ENCODE peak calls at places on chromosomes 12 and 14, in five cellular contexts. Q is lower leg skin, R is left ventricle myocardium inferior, L is AG10803, K is uterus. M is an unnamed sample.

GRCh38 chr12:22173154-22173553 is 127.1 kb downstream of the CMAS start:
- DNase-seq in Q (no peak), L (no peak), K (no peak), R (no peak), M (no peak)

GRCh38 chr12:77766224-77766623 is 64.5 kb upstream of the NAV3 start:
- DNase-seq in R (no peak), K (no peak), Q (no peak), L (no peak), M (no peak)

GRCh38 chr14:29061702-29062101 is 295.1 kb downstream of the FOXG1 start:
- DNase-seq in R (no peak), K (no peak), L (no peak), Q (no peak), M (no peak)

GRCh38 chr12:122423258-122424165 is 1.0 kb upstream of the CLIP1 start:
- DNase-seq in Q (no peak), R (no peak), K (no peak), L (no peak), M (no peak)

GRCh38 chr14:80426686-80427085 is 215.4 kb upstream of the DIO2 start:
- DNase-seq in R (no peak), L (peak; percentile 16), Q (no peak), K (no peak), M (no peak)

GRCh38 chr12:131242741-131243496 is 289.2 kb downstream of the ADGRD1 start:
- DNase-seq in L (no peak), Q (no peak), K (no peak), R (no peak), M (no peak)

GRCh38 chr14:104818714-104819161 is 17.8 kb downstream of the ZBTB42 start:
- DNase-seq in L (no peak), Q (no peak), R (no peak), K (peak; percentile 14), M (no peak)

GRCh38 chr14:69107407-69108003 is 45.4 kb downstream of the DCAF5 start:
- DNase-seq in K (peak; percentile 56), Q (no peak), L (peak; percentile 62), R (no peak), M (peak; percentile 65)

GRCh38 chr12:76777765-76778216 is 13.9 kb downstream of the ZDHHC17 start:
- DNase-seq in R (no peak), Q (no peak), L (no peak), K (no peak), M (no peak)

GRCh38 chr14:38867561-38868150 is 235.4 kb downstream of the SEC23A start:
- DNase-seq in L (peak; percentile 82), K (peak; percentile 50), Q (no peak), R (peak; percentile 41), M (peak; percentile 70)

GRCh38 chr12:21428241-21428640 is 9.2 kb upstream of the PYROXD1 start:
- DNase-seq in R (no peak), K (no peak), L (no peak), Q (no peak), M (peak; percentile 48)

GRCh38 chr14:102711946-102712345 is 65.3 kb upstream of the TRAF3 start:
- DNase-seq in R (no peak), Q (no peak), K (no peak), L (no peak), M (no peak)

GRCh38 chr12:86249856-86250255 is 6.3 kb downstream of the MGAT4C start:
- DNase-seq in R (no peak), K (no peak), Q (no peak), L (no peak), M (no peak)

GRCh38 chr14:35196571-35196970 is 74.2 kb downstream of the PRORP start:
- DNase-seq in L (no peak), Q (no peak), R (no peak), K (no peak), M (no peak)

GRCh38 chr12:132710062-132710421 is 600 bp upstream of the PGAM5 start:
- DNase-seq in R (no peak), Q (peak; percentile 86), L (no peak), K (no peak), M (no peak)

GRCh38 chr12:109761631-109761950 is 48.0 kb downstream of the FAM222A start:
- DNase-seq in Q (peak; percentile 74), R (no peak), K (no peak), L (no peak), M (no peak)

GRCh38 chr12:28023156-28023887 is 50.8 kb upstream of the PTHLH start:
- DNase-seq in K (no peak), R (no peak), L (peak; percentile 92), Q (no peak), M (peak; percentile 92)

GRCh38 chr12:32666018-32666417 is 13.1 kb upstream of the DNM1L start:
- DNase-seq in Q (no peak), K (no peak), R (no peak), L (no peak), M (no peak)

DNA sequence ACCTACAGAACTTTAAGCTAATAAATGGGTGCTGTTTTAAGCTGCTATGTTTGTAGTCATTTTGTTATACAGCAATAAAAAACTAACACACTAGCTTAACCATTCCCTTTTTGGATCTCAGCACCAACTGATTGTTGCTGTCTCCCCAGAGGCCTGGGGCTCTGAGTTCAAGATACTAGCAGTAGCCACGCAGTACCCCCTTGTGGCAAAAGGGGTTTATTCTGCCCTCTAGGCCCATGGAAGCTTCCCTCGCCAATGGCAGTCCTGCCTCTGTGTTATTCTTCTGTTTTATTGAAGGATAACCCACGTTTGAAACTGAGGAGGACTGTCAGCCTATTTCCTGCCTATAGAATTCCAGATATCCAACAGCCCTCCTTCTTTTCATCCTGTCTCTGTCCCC is 455.3 kb upstream of the ATP2B1 start:
- DNase-seq in Q (no peak), K (no peak), L (peak; percentile 0), R (no peak), M (no peak)
- TF ChIP-seq CTCF in Q (no peak), K (no peak), L (no peak), R (no peak), M (peak; percentile 57)

GRCh38 chr12:51174501-51174900 is 1.6 kb upstream of the TFCP2 start:
- DNase-seq in L (no peak), Q (no peak), K (no peak), R (no peak), M (no peak)
- TF ChIP-seq CTCF in L (no peak), Q (no peak), K (no peak), R (no peak), M (no peak)

DNA sequence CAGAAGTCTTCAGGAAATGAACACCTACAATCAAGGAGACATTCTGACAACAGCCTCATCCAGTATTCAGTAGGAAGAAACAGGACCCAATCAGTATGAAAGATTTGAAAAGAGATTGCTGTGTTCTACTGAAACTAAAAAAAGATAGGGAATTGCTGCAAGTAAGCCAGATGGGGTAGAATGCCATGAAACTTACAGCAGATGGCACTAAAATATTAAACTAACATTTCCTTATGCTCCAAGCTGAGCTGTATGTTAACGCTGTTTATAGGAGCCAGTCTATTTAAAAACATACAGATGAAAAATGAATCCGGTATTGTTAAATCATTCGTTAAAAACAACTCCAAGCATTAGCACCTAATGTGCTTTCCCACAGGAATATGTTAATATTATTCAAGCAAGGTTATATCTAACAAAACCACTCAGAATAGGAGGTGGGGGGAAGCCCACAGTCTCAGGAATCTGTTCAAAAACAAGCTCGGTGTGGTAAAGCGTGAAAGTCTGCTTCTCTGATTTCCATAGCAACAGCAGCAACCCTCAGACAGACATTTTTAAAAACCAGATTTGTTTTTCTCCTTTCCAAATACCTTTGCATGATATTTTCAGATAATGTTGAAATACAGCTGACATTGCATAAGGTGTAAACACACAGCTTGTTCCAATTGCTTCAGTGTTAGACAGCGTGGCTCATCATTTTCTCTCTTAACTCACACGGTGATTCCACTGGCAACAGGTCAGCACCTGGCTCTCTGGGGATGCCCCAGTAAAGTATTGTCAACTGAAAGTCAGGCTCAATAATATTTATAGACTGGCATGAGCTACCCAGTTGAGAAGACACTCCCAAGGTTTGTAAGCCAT is 131.4 kb upstream of the CCDC175 start:
- DNase-seq in R (no peak), Q (no peak), K (no peak), L (no peak), M (no peak)
- TF ChIP-seq CTCF in R (no peak), Q (no peak), K (no peak), L (no peak), M (no peak)

GRCh38 chr12:12008931-12009611 is 61.7 kb upstream of the BCL2L14 start:
- DNase-seq in R (no peak), Q (peak; percentile 84), L (peak; percentile 25), K (no peak), M (peak; percentile 62)
- TF ChIP-seq CTCF in R (no peak), Q (no peak), L (peak; percentile 15), K (no peak), M (no peak)

GRCh38 chr12:113119980-113120669 is 15.4 kb downstream of the RASAL1 start:
- DNase-seq in Q (no peak), R (no peak), K (no peak), L (no peak), M (no peak)
- TF ChIP-seq CTCF in Q (no peak), R (no peak), K (no peak), L (no peak), M (no peak)

GRCh38 chr14:98819867-98820206 is 452.2 kb downstream of the BCL11B start:
- DNase-seq in Q (no peak), R (no peak), L (no peak), K (no peak), M (no peak)
- TF ChIP-seq CTCF in Q (no peak), R (no peak), L (no peak), K (no peak), M (no peak)

GRCh38 chr12:26090853-26091510 is 33.9 kb downstream of the BHLHE41 start:
- DNase-seq in L (peak; percentile 26), Q (no peak), R (no peak), K (no peak), M (no peak)

GRCh38 chr12:26092706-26093105 is 32.1 kb downstream of the BHLHE41 start:
- DNase-seq in L (peak; percentile 34), R (no peak), K (no peak), Q (no peak), M (no peak)

GRCh38 chr12:26097046-26097878 is 27.6 kb downstream of the BHLHE41 start:
- DNase-seq in R (peak; percentile 55), Q (peak; percentile 88), L (peak; percentile 72), K (peak; percentile 74), M (peak; percentile 73)

GRCh38 chr12:26088999-26089398 is 35.8 kb downstream of the BHLHE41 start:
- DNase-seq in R (no peak), K (no peak), Q (no peak), L (no peak), M (no peak)

GRCh38 chr12:26091837-26092236 is 33.0 kb downstream of the BHLHE41 start:
- DNase-seq in L (no peak), K (no peak), Q (no peak), R (no peak), M (no peak)
- TF ChIP-seq CTCF in L (peak; percentile 42), K (peak; percentile 13), Q (no peak), R (peak; percentile 38), M (peak; percentile 23)